ENCODE peak calls at places on chromosome 19, in five cellular contexts. O is AG10803, A is fibroblast of the aortic adventitia, N is OCI-LY7, E is lower leg skin. S is an unnamed sample.

GRCh38 chr19:49061445-49061844 is 3.2 kb downstream of the NTF4 start:
- DNase-seq in N (no peak), A (no peak), E (no peak), O (no peak), S (no peak)

GRCh38 chr19:15812059-15812722 is 3.3 kb downstream of the OR10H1 start:
- DNase-seq in O (peak), E (no peak), N (no peak), A (no peak), S (no peak)

GRCh38 chr19:11400695-11401291 is 16.7 kb upstream of the EPOR start:
- DNase-seq in N (no peak), O (no peak), E (no peak), A (no peak), S (no peak)

GRCh38 chr19:46878613-46879375 is 18.0 kb downstream of the ARHGAP35 start:
- DNase-seq in N (no peak), A (peak), E (no peak), O (peak), S (no peak)

GRCh38 chr19:48121909-48122371 is 11.3 kb upstream of the PLA2G4C start:
- DNase-seq in E (peak), N (no peak), O (no peak), A (no peak), S (no peak)

GRCh38 chr19:49533551-49534488 is 6.0 kb downstream of the RCN3 start:
- DNase-seq in N (peak), A (peak), E (peak), O (peak), S (peak)

GRCh38 chr19:5914946-5915781 is 1.1 kb downstream of the CAPS start:
- DNase-seq in N (no peak), A (no peak), O (no peak), E (no peak), S (no peak)

GRCh38 chr19:30233375-30233774 is 138.8 kb upstream of the ZNF536 start:
- DNase-seq in O (no peak), A (no peak), N (no peak), E (no peak), S (no peak)

GRCh38 chr19:31626941-31627340 is 277.7 kb upstream of the TSHZ3 start:
- DNase-seq in O (no peak), E (no peak), A (no peak), N (no peak), S (no peak)

GRCh38 chr19:43562698-43563241 is 12.6 kb downstream of the XRCC1 start:
- DNase-seq in O (peak), E (peak), N (peak), A (peak), S (peak)

GRCh38 chr19:20513179-20513934 is 52.2 kb downstream of the ZNF737 start:
- DNase-seq in A (no peak), E (no peak), O (no peak), N (no peak), S (no peak)

GRCh38 chr19:46818812-46819211 is 30.4 kb upstream of the SLC1A5 start:
- DNase-seq in A (peak), E (no peak), N (peak), O (peak), S (no peak)

GRCh38 chr19:49129238-49129583 is 9.9 kb downstream of the PPFIA3 start:
- DNase-seq in E (no peak), N (no peak), A (no peak), O (no peak), S (no peak)

GRCh38 chr19:38492147-38492813 is 58.8 kb downstream of the RYR1 start:
- DNase-seq in N (peak), E (no peak), O (no peak), A (no peak), S (no peak)

GRCh38 chr19:48629599-48630288 is 7.4 kb downstream of the DBP start:
- DNase-seq in E (no peak), N (no peak), O (no peak), A (peak), S (no peak)

GRCh38 chr19:37902668-37903067 is 3.7 kb downstream of the WDR87 start:
- DNase-seq in E (peak), N (peak), O (peak), A (peak), S (peak)

GRCh38 chr19:28021316-28022185 is 1191.4 kb downstream of the UQCRFS1 start:
- DNase-seq in A (no peak), E (no peak), N (no peak), O (no peak), S (no peak)

GRCh38 chr19:7450243-7451223 is 38.3 kb downstream of the PEX11G start:
- DNase-seq in A (peak), E (no peak), N (peak), O (peak), S (no peak)

GRCh38 chr19:46839752-46840151 is 10.9 kb downstream of the AP2S1 start:
- DNase-seq in A (no peak), N (no peak), E (no peak), O (peak), S (no peak)

GRCh38 chr19:10760268-10760944 is 42.5 kb downstream of the DNM2 start:
- DNase-seq in E (no peak), N (peak), O (no peak), A (no peak), S (no peak)

GRCh38 chr19:38122402-38123093 is 101.5 kb downstream of the DPF1 start:
- DNase-seq in A (no peak), O (no peak), E (no peak), N (no peak), S (no peak)

GRCh38 chr19:15330801-15331418 is 1.4 kb downstream of the BRD4 start:
- DNase-seq in N (peak), O (peak), E (no peak), A (peak), S (no peak)

GRCh38 chr19:33293255-33294057 is 8.9 kb downstream of the CEBPA start:
- DNase-seq in E (no peak), N (no peak), A (peak), O (peak), S (no peak)

GRCh38 chr19:23002690-23003422 is at the start of gene ZNF728:
- DNase-seq in N (no peak), E (no peak), O (no peak), A (no peak), S (peak)

DNA sequence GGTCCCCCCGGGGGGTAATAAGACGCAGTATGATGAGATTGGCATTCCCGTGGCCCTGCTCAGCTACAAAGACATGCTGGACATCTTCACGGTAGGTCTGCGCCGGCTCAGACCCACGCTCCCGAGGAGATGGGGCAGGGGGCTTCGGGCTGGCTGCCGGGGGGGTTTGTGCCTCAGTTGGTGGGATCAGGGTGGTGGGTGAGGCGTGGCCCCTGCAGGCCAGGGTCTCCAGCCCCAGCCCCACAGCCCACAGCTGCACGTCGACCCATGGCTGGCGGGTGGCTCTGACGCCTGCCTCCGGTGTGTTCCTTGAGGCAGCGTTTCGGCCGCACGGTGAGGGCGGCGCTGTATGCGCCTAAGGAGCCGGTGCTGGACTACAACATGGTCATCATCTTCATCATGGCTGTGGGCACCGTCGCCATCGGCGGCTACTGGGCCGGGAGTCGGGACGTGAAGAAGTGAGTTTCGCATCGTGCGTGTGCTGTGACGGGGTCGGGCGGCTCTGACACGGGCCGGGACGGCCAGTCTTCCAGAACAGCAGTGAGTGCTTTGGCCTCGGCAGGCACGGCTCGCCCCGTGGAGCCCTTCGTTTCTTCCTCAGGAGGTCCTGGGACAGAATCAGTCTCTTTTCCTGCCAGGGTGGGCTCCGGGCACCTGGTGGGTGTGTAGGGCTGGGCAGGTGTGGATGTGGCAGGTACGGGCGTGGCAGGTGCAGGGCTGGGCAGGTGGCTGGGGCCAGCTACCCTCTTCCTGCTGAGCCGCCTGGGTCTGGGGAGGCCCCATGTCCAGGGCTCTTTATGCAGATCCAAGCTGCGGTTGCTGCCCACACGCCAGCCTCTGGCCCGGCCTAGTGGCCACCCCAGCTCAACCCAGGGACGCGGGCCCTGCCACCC is 10.5 kb downstream of the SPPL2B start:
- DNase-seq in A (no peak), N (no peak), O (no peak), E (no peak), S (no peak)
- TF ChIP-seq CTCF in A (no peak), N (no peak), O (no peak), E (no peak), S (no peak)

GRCh38 chr19:18745012-18745735 is 45.9 kb downstream of the COMP start:
- DNase-seq in O (no peak), A (no peak), N (no peak), E (no peak), S (no peak)

GRCh38 chr19:18742838-18743237 is 48.3 kb downstream of the COMP start:
- DNase-seq in N (no peak), O (no peak), A (no peak), E (no peak), S (no peak)

GRCh38 chr19:18743281-18743825 is 47.8 kb downstream of the COMP start:
- DNase-seq in O (no peak), A (peak), E (no peak), N (no peak), S (no peak)

GRCh38 chr19:18742324-18742723 is 48.8 kb downstream of the COMP start:
- DNase-seq in E (no peak), O (no peak), A (no peak), N (no peak), S (no peak)

DNA sequence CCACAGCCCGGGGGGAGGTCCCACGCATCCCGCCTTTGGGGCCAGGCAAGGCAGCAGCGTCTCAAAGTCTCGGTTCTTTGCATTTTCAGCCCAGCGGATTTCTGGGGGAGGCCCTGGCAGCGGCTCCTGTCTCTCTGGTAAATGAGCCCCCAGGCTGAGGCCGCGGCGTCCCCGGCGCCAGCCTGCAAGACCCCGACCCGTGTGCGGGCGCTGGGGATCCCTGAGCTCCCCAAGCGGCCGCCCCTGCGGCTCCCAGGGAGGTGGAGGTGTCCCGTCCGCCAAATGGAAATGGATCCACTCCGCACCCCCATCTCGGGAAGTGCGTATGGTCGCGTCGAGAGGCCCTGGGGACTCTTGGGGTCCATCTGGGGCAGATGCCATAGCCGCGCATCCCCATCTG is 47.1 kb downstream of the COMP start:
- DNase-seq in E (no peak), A (no peak), N (no peak), O (no peak), S (no peak)
- TF ChIP-seq CTCF in E (no peak), A (no peak), N (no peak), O (no peak), S (no peak)

GRCh38 chr19:4386038-4386782 is 14.1 kb downstream of the SH3GL1 start:
- DNase-seq in N (no peak), A (no peak), O (peak), E (no peak), S (no peak)
- TF ChIP-seq CTCF in N (no peak), A (no peak), O (peak), E (no peak), S (no peak)

DNA sequence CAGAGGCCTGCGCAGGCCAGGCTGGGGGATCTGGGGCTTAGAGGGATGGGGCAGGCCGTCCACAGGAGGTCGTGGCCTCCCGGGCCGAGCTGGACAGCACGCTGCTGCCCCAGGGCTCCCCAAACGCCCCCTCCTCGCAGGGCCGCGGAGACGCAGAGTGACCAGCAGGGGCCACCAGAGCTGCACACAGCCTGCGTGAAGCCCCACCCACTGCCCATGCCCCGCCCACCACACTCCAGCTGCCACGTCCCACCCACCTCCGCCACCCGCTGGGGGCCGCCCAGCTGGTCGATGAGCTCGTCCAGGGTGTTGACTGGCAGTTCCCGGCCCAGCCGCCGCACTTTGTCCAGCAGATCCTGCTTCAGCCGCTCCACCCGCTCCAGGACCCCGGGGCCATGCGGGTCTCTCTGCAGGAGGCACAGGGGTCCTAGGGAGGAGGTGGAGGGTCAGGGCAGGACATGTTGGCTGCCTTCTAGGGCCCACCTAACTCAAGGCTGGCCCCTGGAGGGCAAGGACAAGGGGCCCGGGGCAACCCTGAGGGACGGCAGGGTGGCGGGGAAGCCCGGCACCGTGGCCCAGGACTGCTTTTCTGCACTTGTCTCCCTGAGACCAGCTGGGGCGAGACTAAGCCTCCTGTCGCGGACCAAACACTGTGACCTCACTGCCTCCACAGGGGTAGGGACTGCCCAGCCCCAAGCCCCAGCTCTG is 9.6 kb downstream of the GPX4 start:
- DNase-seq in N (peak), E (peak), O (peak), A (peak), S (peak)
- TF ChIP-seq CTCF in N (peak), E (no peak), O (peak), A (peak), S (no peak)

GRCh38 chr19:12639901-12640613 is 26.5 kb downstream of the MAN2B1 start:
- DNase-seq in E (peak), O (peak), A (peak), N (peak), S (peak)
- TF ChIP-seq CTCF in E (no peak), O (peak), A (peak), N (peak), S (no peak)

GRCh38 chr19:40192758-40193586 is 1.7 kb downstream of the MAP3K10 start:
- DNase-seq in O (no peak), E (no peak), A (no peak), N (no peak), S (no peak)

GRCh38 chr19:40193587-40193849 is 2.3 kb downstream of the MAP3K10 start:
- DNase-seq in E (no peak), O (peak), A (peak), N (no peak), S (no peak)

GRCh38 chr19:40190891-40191835 is at the start of gene MAP3K10:
- DNase-seq in N (peak), A (peak), O (peak), E (peak), S (peak)

DNA sequence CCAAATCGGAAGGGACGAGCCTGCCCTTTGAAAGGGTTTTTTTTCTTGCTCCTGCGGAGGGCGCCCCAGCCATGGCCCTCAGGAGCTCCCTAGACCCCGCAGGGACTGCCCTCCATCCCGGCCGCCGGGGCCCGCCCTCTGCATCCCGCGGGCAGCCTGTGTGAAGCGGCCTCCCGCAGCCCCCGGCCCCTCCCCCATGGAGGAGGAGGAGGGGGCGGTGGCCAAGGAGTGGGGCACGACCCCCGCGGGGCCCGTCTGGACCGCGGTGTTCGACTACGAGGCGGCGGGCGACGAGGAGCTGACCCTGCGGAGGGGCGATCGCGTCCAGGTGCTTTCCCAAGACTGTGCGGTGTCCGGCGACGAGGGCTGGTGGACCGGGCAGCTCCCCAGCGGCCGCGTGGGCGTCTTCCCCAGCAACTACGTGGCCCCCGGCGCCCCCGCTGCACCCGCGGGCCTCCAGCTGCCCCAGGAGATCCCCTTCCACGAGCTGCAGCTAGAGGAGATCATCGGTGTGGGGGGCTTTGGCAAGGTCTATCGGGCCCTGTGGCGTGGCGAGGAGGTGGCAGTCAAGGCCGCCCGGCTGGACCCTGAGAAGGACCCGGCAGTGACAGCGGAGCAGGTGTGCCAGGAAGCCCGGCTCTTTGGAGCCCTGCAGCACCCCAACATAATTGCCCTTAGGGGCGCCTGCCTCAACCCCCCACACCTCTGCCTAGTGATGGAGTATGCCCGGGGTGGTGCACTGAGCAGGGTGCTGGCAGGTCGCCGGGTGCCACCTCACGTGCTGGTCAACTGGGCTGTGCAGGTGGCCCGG is 815 bp downstream of the MAP3K10 start:
- DNase-seq in N (peak), E (no peak), O (peak), A (peak), S (no peak)
- TF ChIP-seq CTCF in N (peak), E (no peak), O (no peak), A (no peak), S (no peak)

GRCh38 chr19:42285546-42285945 is 16.4 kb upstream of the PRR19 start:
- DNase-seq in E (no peak), A (no peak), O (no peak), N (peak), S (no peak)
- TF ChIP-seq CTCF in E (no peak), A (no peak), O (no peak), N (peak), S (no peak)

GRCh38 chr19:50547385-50548190 is 20.6 kb downstream of the LRRC4B start:
- DNase-seq in E (no peak), N (no peak), A (no peak), O (no peak), S (no peak)
- TF ChIP-seq CTCF in E (no peak), N (peak), A (no peak), O (no peak), S (no peak)